ENCODE peak calls at places on chromosomes 5 and 9, in six cellular contexts. X is naive thymus-derived CD4-positive, alpha-beta T cell; M is SJSA1; C is WERI-Rb-1; I is brain microvascular endothelial cell; P is mesendoderm. U is an unnamed sample.

GRCh38 chr9:75623462-75623861 is 267.0 kb upstream of the PCSK5 start:
- DNase-seq in X (no peak), M (no peak), C (no peak), I (no peak), P (no peak), U (no peak)

GRCh38 chr5:11496127-11496719 is 408.0 kb downstream of the CTNND2 start:
- DNase-seq in X (no peak), M (no peak), C (no peak), I (no peak), P (no peak), U (no peak)

GRCh38 chr5:146797683-146798082 is 80.9 kb downstream of the PPP2R2B start:
- DNase-seq in X (no peak), M (no peak), C (no peak), I (no peak), P (no peak), U (no peak)

GRCh38 chr5:36305571-36306326 is 4.0 kb upstream of the RANBP3L start:
- DNase-seq in X (peak), M (peak), C (peak), I (peak), P (peak), U (peak)

GRCh38 chr9:108671794-108672193 is 184.0 kb downstream of the ACTL7B start:
- DNase-seq in X (no peak), M (no peak), C (no peak), I (no peak), P (no peak), U (no peak)

GRCh38 chr9:96449844-96450612 is at the start of gene HABP4:
- DNase-seq in X (peak), M (peak), C (peak), I (peak), P (peak), U (peak)

GRCh38 chr9:120708526-120709224 is 5.6 kb downstream of the MEGF9 start:
- DNase-seq in X (no peak), M (no peak), C (no peak), I (no peak), P (no peak), U (no peak)

GRCh38 chr9:87421734-87422133 is 75.9 kb upstream of the DAPK1 start:
- DNase-seq in X (no peak), M (no peak), C (no peak), I (no peak), P (no peak), U (no peak)

GRCh38 chr5:178548751-178549150 is 41.4 kb downstream of the COL23A1 start:
- DNase-seq in X (no peak), M (no peak), C (no peak), I (peak), P (no peak), U (no peak)

GRCh38 chr9:109010676-109011655 is 2.3 kb downstream of the CTNNAL1 start:
- DNase-seq in X (no peak), M (peak), C (no peak), I (peak), P (no peak), U (peak)

GRCh38 chr5:68374770-68375518 is 159.4 kb downstream of the PIK3R1 start:
- DNase-seq in X (no peak), M (no peak), C (no peak), I (no peak), P (no peak), U (no peak)

GRCh38 chr5:55897905-55898304 is 46.7 kb downstream of the IL31RA start:
- DNase-seq in X (no peak), M (peak), C (no peak), I (peak), P (no peak), U (no peak)

GRCh38 chr9:74379718-74380117 is 117.4 kb upstream of the RORB start:
- DNase-seq in X (no peak), M (no peak), C (peak), I (no peak), P (peak), U (peak)

GRCh38 chr5:14869286-14870164 is 2.1 kb downstream of the ANKH start:
- DNase-seq in X (peak), M (no peak), C (no peak), I (no peak), P (no peak), U (no peak)

GRCh38 chr9:98173181-98173580 is 19.3 kb downstream of the CORO2A start:
- DNase-seq in X (no peak), M (no peak), C (no peak), I (no peak), P (no peak), U (no peak)

GRCh38 chr5:126777257-126777973 is 479 bp downstream of the LMNB1 start:
- DNase-seq in X (peak), M (peak), C (peak), I (peak), P (peak), U (peak)

GRCh38 chr5:75405296-75405695 is 68.3 kb downstream of the HMGCR start:
- DNase-seq in X (no peak), M (no peak), C (no peak), I (peak), P (peak), U (no peak)

GRCh38 chr9:4366649-4367330 is 66.9 kb upstream of the GLIS3 start:
- DNase-seq in X (peak), M (peak), C (peak), I (peak), P (peak), U (peak)

GRCh38 chr9:134326754-134327526 is 685 bp downstream of the RXRA start:
- DNase-seq in X (no peak), M (peak), C (no peak), I (no peak), P (peak), U (peak)

GRCh38 chr9:17065062-17065461 is 69.8 kb upstream of the CNTLN start:
- DNase-seq in X (no peak), M (no peak), C (no peak), I (peak), P (no peak), U (no peak)

GRCh38 chr9:136666364-136667216 is 3.9 kb downstream of the EGFL7 start:
- DNase-seq in X (no peak), M (no peak), C (no peak), I (no peak), P (no peak), U (no peak)

GRCh38 chr9:131739192-131739961 is 499 bp downstream of the RAPGEF1 start:
- DNase-seq in X (peak), M (no peak), C (peak), I (no peak), P (peak), U (peak)

GRCh38 chr5:80326468-80326867 is 6.7 kb downstream of the SPZ1 start:
- DNase-seq in X (no peak), M (no peak), C (no peak), I (no peak), P (no peak), U (no peak)
- H3K27ac ChIP-seq in X (no peak), M (no peak), C (no peak), I (no peak), P (no peak), U (no peak)

GRCh38 chr5:170402508-170402907 is 13.3 kb upstream of the KCNMB1 start:
- DNase-seq in X (no peak), M (no peak), C (no peak), I (no peak), P (no peak), U (no peak)
- H3K27ac ChIP-seq in X (no peak), M (no peak), C (no peak), I (no peak), P (no peak), U (no peak)

DNA sequence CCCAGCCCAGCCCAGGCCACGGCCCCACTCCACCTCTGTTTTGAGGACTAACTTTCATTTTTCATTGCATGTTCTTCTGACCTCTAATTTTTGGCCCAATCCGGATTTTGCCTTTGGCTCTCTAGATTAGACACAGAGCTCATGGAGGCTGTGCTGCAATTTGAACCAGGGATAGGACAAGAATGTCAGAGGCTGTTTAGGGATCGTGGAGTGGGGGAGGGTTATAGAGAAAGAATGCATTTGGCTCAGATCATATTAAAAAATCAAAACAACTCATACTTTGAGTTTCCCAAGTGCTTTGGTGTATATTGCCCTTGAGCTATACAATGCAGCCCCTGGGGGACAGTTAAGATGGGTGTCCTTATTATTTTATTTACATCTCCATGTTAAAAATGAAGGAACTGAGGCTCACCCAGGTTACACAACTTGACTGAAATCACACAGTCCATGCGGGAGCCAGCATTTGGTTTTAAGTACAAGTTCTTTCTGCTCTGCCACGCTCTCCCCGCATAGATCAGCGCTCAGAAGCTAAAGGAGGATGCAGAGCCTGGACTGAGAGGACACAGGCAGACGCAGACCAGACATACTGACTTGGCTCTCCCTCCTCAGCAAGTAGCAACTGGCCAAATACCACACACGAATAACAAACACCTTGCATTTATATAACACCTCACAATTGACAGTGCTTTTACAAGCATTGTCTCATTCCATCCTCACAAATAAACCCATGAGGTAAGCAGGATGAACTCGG is 126.4 kb upstream of the RAI14 start:
- DNase-seq in X (no peak), M (no peak), C (no peak), I (no peak), P (no peak), U (no peak)
- H3K27ac ChIP-seq in X (no peak), M (no peak), C (no peak), I (peak), P (no peak), U (no peak)

GRCh38 chr5:92568522-92568921 is 1012.5 kb downstream of the NR2F1-AS1 start:
- DNase-seq in X (no peak), M (no peak), C (no peak), I (no peak), P (no peak), U (no peak)

DNA sequence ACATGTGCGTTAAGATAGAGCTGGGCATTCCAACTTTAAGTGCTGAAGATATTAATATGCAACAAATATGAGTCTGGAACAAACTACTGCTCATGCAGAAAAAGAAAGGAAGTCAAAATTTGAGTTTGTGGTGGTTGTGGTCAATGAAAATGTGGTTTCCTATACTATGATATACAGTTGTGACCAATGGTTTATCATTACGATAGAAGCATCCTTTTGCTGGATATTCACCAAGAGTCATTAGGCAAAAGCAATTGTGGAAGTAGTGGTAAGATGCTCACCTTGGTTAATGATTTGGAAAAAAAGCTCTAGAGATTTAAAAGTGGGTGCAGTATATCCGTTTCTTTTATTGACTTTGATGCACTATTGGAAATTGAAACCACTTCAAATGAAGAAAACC is 1007.0 kb downstream of the NR2F1-AS1 start:
- DNase-seq in X (no peak), M (no peak), C (no peak), I (no peak), P (no peak), U (no peak)
- H3K27ac ChIP-seq in X (no peak), M (no peak), C (no peak), I (no peak), P (no peak), U (no peak)

DNA sequence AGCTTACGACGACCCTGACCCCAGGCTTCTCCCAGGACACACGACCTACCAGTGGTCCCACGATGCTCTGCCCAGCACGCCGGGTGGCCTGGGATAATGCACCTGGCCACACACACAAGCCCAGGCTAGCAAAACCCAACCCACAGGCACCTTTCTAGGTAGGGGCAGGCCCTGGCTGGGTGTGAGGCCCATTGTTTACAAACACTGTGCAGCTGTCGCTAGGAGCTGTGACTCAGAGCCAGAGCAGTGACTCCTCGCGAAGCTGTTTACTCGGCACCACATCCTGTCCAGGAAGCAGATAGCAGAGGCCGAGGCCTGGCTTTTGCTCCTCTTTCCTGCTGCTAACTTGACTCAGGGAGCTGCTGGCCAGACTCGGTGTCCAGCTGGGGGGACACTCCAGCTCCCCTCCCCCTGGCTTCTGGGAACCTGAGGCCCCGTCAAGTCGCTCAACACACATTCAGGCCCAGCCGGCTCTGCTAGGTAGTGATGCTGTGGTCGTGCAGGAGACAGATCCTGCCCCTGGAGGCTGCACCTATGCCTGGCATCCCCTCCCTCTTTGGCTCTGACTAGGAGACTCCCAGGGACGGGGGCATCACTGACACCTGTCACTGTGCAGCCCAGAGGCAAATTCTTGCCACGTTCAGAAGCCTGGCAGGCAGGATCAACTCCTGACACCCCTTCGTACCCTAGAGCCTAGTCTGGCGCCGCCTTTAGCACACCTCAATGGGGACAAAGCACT is 12.8 kb upstream of the RALGDS start:
- DNase-seq in X (peak), M (peak), C (no peak), I (peak), P (peak), U (peak)
- H3K27ac ChIP-seq in X (peak), M (peak), C (peak), I (peak), P (no peak), U (peak)

DNA sequence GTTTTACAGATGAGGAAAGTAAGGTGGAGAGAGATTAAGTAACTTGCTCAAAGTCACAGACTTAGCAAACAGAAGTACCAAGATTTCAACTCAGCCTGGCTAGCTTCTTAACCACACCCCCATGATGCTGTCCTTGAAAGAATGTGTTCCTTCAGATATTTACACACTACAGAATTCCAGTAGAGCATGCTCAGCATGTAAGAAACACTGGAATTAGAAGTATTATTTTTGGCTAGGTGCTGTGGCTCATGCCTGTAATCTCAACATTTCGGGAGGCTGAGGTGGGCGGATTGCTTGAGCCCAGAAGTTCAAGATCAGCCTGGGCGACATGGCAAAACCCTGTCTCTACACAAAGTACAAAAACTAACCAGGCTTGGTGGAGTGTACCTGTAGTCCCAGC is 142.4 kb downstream of the EDIL3 start:
- DNase-seq in X (no peak), M (peak), C (no peak), I (peak), P (no peak), U (no peak)
- H3K27ac ChIP-seq in X (no peak), M (no peak), C (no peak), I (no peak), P (no peak), U (no peak)

GRCh38 chr9:90799271-90799860 is 2.3 kb upstream of the SYK start:
- DNase-seq in X (no peak), M (no peak), C (no peak), I (no peak), P (no peak), U (no peak)

GRCh38 chr9:90803860-90804593 is 2.4 kb downstream of the SYK start:
- DNase-seq in X (no peak), M (no peak), C (no peak), I (no peak), P (no peak), U (no peak)

GRCh38 chr9:90802534-90802933 is 915 bp downstream of the SYK start:
- DNase-seq in X (no peak), M (no peak), C (no peak), I (no peak), P (no peak), U (no peak)

GRCh38 chr9:90801507-90802289 is at the start of gene SYK:
- DNase-seq in X (no peak), M (no peak), C (peak), I (no peak), P (peak), U (no peak)

GRCh38 chr9:90801175-90801506 is 478 bp upstream of the SYK start:
- DNase-seq in X (no peak), M (no peak), C (peak), I (no peak), P (no peak), U (no peak)
- H3K27ac ChIP-seq in X (no peak), M (no peak), C (peak), I (no peak), P (no peak), U (no peak)

GRCh38 chr5:139698461-139699146 is 50.5 kb downstream of the CXXC5 start:
- DNase-seq in X (no peak), M (peak), C (no peak), I (peak), P (peak), U (peak)

GRCh38 chr5:139699352-139699751 is 51.2 kb downstream of the CXXC5 start:
- DNase-seq in X (no peak), M (no peak), C (no peak), I (no peak), P (no peak), U (no peak)

GRCh38 chr5:139702548-139702947 is 54.4 kb downstream of the CXXC5 start:
- DNase-seq in X (no peak), M (no peak), C (no peak), I (no peak), P (no peak), U (no peak)

GRCh38 chr5:139704748-139705147 is 56.6 kb downstream of the CXXC5 start:
- DNase-seq in X (no peak), M (no peak), C (no peak), I (no peak), P (no peak), U (no peak)

DNA sequence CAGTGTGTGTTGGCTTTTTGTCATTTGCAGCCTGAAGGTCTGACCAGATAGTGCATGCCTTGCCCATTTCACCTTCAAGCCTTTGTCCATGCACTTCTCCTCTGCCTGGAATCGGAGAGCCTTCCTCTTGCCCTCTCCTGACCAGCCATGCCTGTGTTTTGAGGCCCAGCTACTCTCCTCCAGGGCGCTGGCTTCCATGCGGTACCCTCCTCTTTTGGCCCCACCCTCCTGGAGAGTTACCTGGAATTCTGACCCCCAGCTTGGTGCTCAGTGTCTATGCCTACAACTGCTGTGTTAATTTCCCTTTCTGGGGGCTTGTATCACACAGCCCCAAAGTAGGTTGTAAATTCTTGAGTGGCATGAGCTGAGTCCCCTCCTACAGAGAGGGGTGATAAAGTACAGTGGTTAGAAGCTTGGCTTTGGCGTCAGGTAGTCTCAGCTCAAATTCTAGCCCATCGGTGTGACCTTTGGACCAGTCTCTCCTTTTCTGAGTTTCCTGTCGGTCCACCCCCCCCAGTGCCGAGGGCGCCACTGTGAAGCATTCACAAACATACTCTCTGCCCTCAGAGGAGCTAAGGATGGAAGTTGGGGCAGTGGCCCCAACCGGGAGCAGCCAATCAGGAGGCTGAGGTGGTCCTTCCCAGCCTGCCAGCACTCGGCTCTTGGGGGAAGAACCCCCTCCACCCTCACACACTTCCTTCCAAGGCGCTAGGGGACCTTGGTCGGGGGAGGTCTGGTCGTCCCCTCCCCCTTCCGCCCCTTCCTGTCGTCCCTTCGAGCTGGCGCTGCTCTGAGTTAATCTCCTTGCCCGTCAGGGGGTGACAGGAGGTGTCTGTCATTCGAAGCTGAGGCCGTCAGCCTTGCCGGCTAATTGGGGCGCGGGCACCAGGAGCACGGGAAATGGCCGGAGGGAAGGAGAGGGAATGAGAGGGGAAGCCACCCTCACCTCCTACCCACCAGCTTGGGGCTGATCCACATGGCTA is 52.9 kb downstream of the CXXC5 start:
- DNase-seq in X (no peak), M (no peak), C (peak), I (no peak), P (peak), U (peak)
- H3K27ac ChIP-seq in X (no peak), M (no peak), C (peak), I (no peak), P (peak), U (no peak)

U was measured in SJCRH30.